ENCODE peak calls at places on chromosome 1, in seven cellular contexts. P is fibroblast of the conjunctiva; V is psoas muscle; I is GM12865; J is kidney glomerular epithelial cell; U is BE2C; Q is Jurkat, Clone E6-1. M is an unnamed sample.
A peak's percentile ranks its signal among the peaks of the same experiment; 100 is the strongest.

GRCh38 chr1:109993885-109994284 is 9.3 kb downstream of the AHCYL1 start:
- DNase-seq in I (no peak), J (no peak), U (no peak), P (no peak), V (no peak), Q (no peak), M (no peak)

GRCh38 chr1:36869054-36869453 is 165.3 kb downstream of the GRIK3 start:
- DNase-seq in I (no peak), U (no peak), P (no peak), V (no peak), Q (no peak), J (no peak), M (no peak)

GRCh38 chr1:61004269-61005003 is 77.9 kb upstream of the NFIA start:
- DNase-seq in V (no peak), P (peak; percentile 18), U (no peak), J (no peak), Q (no peak), I (no peak), M (no peak)

GRCh38 chr1:248817065-248817464 is 8.7 kb downstream of the SH3BP5L start:
- DNase-seq in Q (no peak), U (no peak), I (no peak), J (no peak), P (no peak), V (no peak), M (no peak)

GRCh38 chr1:12063141-12064072 is at the start of gene TNFRSF8:
- DNase-seq in J (no peak), V (no peak), P (no peak), I (peak; percentile 87), Q (peak; percentile 76), U (no peak), M (peak; percentile 56)

GRCh38 chr1:31660871-31661455 is 16.3 kb upstream of the PEF1 start:
- DNase-seq in J (no peak), P (no peak), I (no peak), U (no peak), V (no peak), Q (no peak), M (no peak)

GRCh38 chr1:6385673-6386191 is 7.8 kb downstream of the ACOT7 start:
- DNase-seq in I (no peak), V (peak; percentile 35), U (peak; percentile 80), P (peak; percentile 68), J (no peak), Q (no peak), M (peak; percentile 93)

GRCh38 chr1:109691762-109692161 is 4.1 kb downstream of the GSTM1 start:
- DNase-seq in Q (no peak), I (no peak), V (no peak), U (no peak), J (no peak), P (no peak), M (no peak)

M was measured in SK-N-SH.